ENCODE peak calls at places on chromosome 13, in six cellular contexts. One of them, this sample, is unnamed.

GRCh38 chr13:30153871-30154426 is 153.4 kb downstream of the KATNAL1 start:
- DNase-seq in A549: no peak
- DNase-seq in fibroblast of pulmonary artery: peak
- DNase-seq in choroid plexus epithelial cell: peak
- DNase-seq in ascending aorta: no peak
- DNase-seq in colonic mucosa: no peak
- DNase-seq in this sample: no peak

GRCh38 chr13:99968521-99969367 is 2.8 kb downstream of the ZIC5 start:
- DNase-seq in choroid plexus epithelial cell: peak
- DNase-seq in ascending aorta: peak
- DNase-seq in colonic mucosa: peak
- DNase-seq in A549: peak
- DNase-seq in fibroblast of pulmonary artery: no peak
- DNase-seq in this sample: peak

GRCh38 chr13:31947506-31947905 is 84.1 kb upstream of the FRY start:
- DNase-seq in choroid plexus epithelial cell: no peak
- DNase-seq in ascending aorta: no peak
- DNase-seq in fibroblast of pulmonary artery: no peak
- DNase-seq in colonic mucosa: no peak
- DNase-seq in A549: no peak
- DNase-seq in this sample: peak

GRCh38 chr13:111269508-111269907 is 50.9 kb upstream of the TEX29 start:
- DNase-seq in colonic mucosa: no peak
- DNase-seq in A549: no peak
- DNase-seq in choroid plexus epithelial cell: no peak
- DNase-seq in fibroblast of pulmonary artery: no peak
- DNase-seq in ascending aorta: no peak
- DNase-seq in this sample: no peak

GRCh38 chr13:110485604-110486003 is 75.9 kb downstream of the RAB20 start:
- DNase-seq in fibroblast of pulmonary artery: no peak
- DNase-seq in colonic mucosa: no peak
- DNase-seq in ascending aorta: no peak
- DNase-seq in A549: no peak
- DNase-seq in choroid plexus epithelial cell: peak
- DNase-seq in this sample: no peak

GRCh38 chr13:94674609-94675348 is 37.6 kb downstream of the SOX21 start:
- DNase-seq in colonic mucosa: peak
- DNase-seq in ascending aorta: no peak
- DNase-seq in A549: peak
- DNase-seq in choroid plexus epithelial cell: peak
- DNase-seq in fibroblast of pulmonary artery: peak
- DNase-seq in this sample: peak

GRCh38 chr13:113332615-113333014 is 31.3 kb downstream of the GRTP1 start:
- DNase-seq in ascending aorta: no peak
- DNase-seq in fibroblast of pulmonary artery: no peak
- DNase-seq in colonic mucosa: no peak
- DNase-seq in A549: no peak
- DNase-seq in choroid plexus epithelial cell: no peak
- DNase-seq in this sample: no peak

GRCh38 chr13:102097708-102098107 is 304.1 kb downstream of the FGF14 start:
- DNase-seq in ascending aorta: no peak
- DNase-seq in colonic mucosa: no peak
- DNase-seq in choroid plexus epithelial cell: no peak
- DNase-seq in fibroblast of pulmonary artery: no peak
- DNase-seq in A549: no peak
- DNase-seq in this sample: no peak

GRCh38 chr13:101690871-101691270 is 238.4 kb downstream of the ITGBL1 start:
- DNase-seq in ascending aorta: no peak
- DNase-seq in fibroblast of pulmonary artery: no peak
- DNase-seq in colonic mucosa: no peak
- DNase-seq in choroid plexus epithelial cell: no peak
- DNase-seq in A549: no peak
- DNase-seq in this sample: peak

GRCh38 chr13:45393941-45394570 is 24.1 kb downstream of the SLC25A30 start:
- DNase-seq in A549: peak
- DNase-seq in colonic mucosa: no peak
- DNase-seq in choroid plexus epithelial cell: peak
- DNase-seq in ascending aorta: peak
- DNase-seq in fibroblast of pulmonary artery: peak
- DNase-seq in this sample: peak

GRCh38 chr13:51804295-51805172 is 571 bp upstream of the DHRS12 start:
- DNase-seq in fibroblast of pulmonary artery: no peak
- DNase-seq in ascending aorta: no peak
- DNase-seq in colonic mucosa: peak
- DNase-seq in choroid plexus epithelial cell: no peak
- DNase-seq in A549: no peak
- DNase-seq in this sample: no peak

GRCh38 chr13:19726611-19727010 is 56.1 kb downstream of the PSPC1 start:
- DNase-seq in choroid plexus epithelial cell: peak
- DNase-seq in fibroblast of pulmonary artery: peak
- DNase-seq in ascending aorta: no peak
- DNase-seq in A549: no peak
- DNase-seq in colonic mucosa: no peak
- DNase-seq in this sample: no peak

GRCh38 chr13:112974676-112975075 is 5.7 kb downstream of the MCF2L start:
- DNase-seq in A549: no peak
- DNase-seq in choroid plexus epithelial cell: no peak
- DNase-seq in fibroblast of pulmonary artery: no peak
- DNase-seq in colonic mucosa: no peak
- DNase-seq in ascending aorta: no peak
- DNase-seq in this sample: no peak

GRCh38 chr13:45255253-45255987 is 54.6 kb upstream of the KCTD4 start:
- DNase-seq in fibroblast of pulmonary artery: no peak
- DNase-seq in ascending aorta: no peak
- DNase-seq in colonic mucosa: no peak
- DNase-seq in A549: no peak
- DNase-seq in choroid plexus epithelial cell: no peak
- DNase-seq in this sample: no peak

GRCh38 chr13:111411186-111411858 is 90.9 kb downstream of the TEX29 start:
- DNase-seq in ascending aorta: no peak
- DNase-seq in A549: no peak
- DNase-seq in fibroblast of pulmonary artery: no peak
- DNase-seq in choroid plexus epithelial cell: no peak
- DNase-seq in colonic mucosa: no peak
- DNase-seq in this sample: no peak

GRCh38 chr13:48595330-48596127 is 58.2 kb upstream of the CYSLTR2 start:
- DNase-seq in ascending aorta: no peak
- DNase-seq in fibroblast of pulmonary artery: peak
- DNase-seq in choroid plexus epithelial cell: peak
- DNase-seq in colonic mucosa: peak
- DNase-seq in A549: peak
- DNase-seq in this sample: peak

GRCh38 chr13:85334187-85334586 is 465.0 kb downstream of the SLITRK6 start:
- DNase-seq in ascending aorta: no peak
- DNase-seq in fibroblast of pulmonary artery: no peak
- DNase-seq in A549: no peak
- DNase-seq in choroid plexus epithelial cell: no peak
- DNase-seq in colonic mucosa: no peak
- DNase-seq in this sample: no peak

GRCh38 chr13:32045963-32046785 is 14.6 kb downstream of the FRY start:
- DNase-seq in colonic mucosa: peak
- DNase-seq in ascending aorta: no peak
- DNase-seq in A549: no peak
- DNase-seq in fibroblast of pulmonary artery: peak
- DNase-seq in choroid plexus epithelial cell: peak
- DNase-seq in this sample: no peak

GRCh38 chr13:31236211-31236786 is 36.5 kb downstream of the B3GLCT start:
- DNase-seq in colonic mucosa: no peak
- DNase-seq in ascending aorta: no peak
- DNase-seq in fibroblast of pulmonary artery: peak
- DNase-seq in A549: peak
- DNase-seq in choroid plexus epithelial cell: peak
- DNase-seq in this sample: no peak

GRCh38 chr13:38630780-38631179 is 56.1 kb upstream of the FREM2 start:
- DNase-seq in ascending aorta: no peak
- DNase-seq in fibroblast of pulmonary artery: peak
- DNase-seq in A549: no peak
- DNase-seq in choroid plexus epithelial cell: no peak
- DNase-seq in colonic mucosa: no peak
- DNase-seq in this sample: peak

GRCh38 chr13:47092202-47092601 is 195.3 kb upstream of the HTR2A start:
- DNase-seq in ascending aorta: no peak
- DNase-seq in colonic mucosa: no peak
- DNase-seq in A549: no peak
- DNase-seq in fibroblast of pulmonary artery: no peak
- DNase-seq in choroid plexus epithelial cell: no peak
- DNase-seq in this sample: no peak

GRCh38 chr13:26919311-26919710 is 158.7 kb upstream of the GPR12 start:
- DNase-seq in ascending aorta: no peak
- DNase-seq in colonic mucosa: no peak
- DNase-seq in fibroblast of pulmonary artery: no peak
- DNase-seq in choroid plexus epithelial cell: no peak
- DNase-seq in A549: no peak
- DNase-seq in this sample: peak

GRCh38 chr13:25980255-25980654 is 71.6 kb downstream of the SHISA2 start:
- DNase-seq in ascending aorta: no peak
- DNase-seq in A549: peak
- DNase-seq in fibroblast of pulmonary artery: peak
- DNase-seq in colonic mucosa: no peak
- DNase-seq in choroid plexus epithelial cell: peak
- DNase-seq in this sample: no peak

GRCh38 chr13:84037937-84038464 is 155.7 kb upstream of the SLITRK1 start:
- DNase-seq in A549: no peak
- DNase-seq in ascending aorta: no peak
- DNase-seq in fibroblast of pulmonary artery: no peak
- DNase-seq in choroid plexus epithelial cell: no peak
- DNase-seq in colonic mucosa: no peak
- DNase-seq in this sample: no peak

GRCh38 chr13:30334663-30335386 is 27.5 kb upstream of the KATNAL1 start:
- DNase-seq in choroid plexus epithelial cell: no peak
- DNase-seq in fibroblast of pulmonary artery: peak
- DNase-seq in ascending aorta: no peak
- DNase-seq in colonic mucosa: peak
- DNase-seq in A549: peak
- DNase-seq in this sample: no peak

GRCh38 chr13:113196970-113197737 is 11.3 kb downstream of the PCID2 start:
- DNase-seq in colonic mucosa: no peak
- DNase-seq in choroid plexus epithelial cell: no peak
- DNase-seq in fibroblast of pulmonary artery: no peak
- DNase-seq in ascending aorta: no peak
- DNase-seq in A549: no peak
- DNase-seq in this sample: no peak

GRCh38 chr13:113639661-113640262 is 18.2 kb downstream of the ATP4B start:
- DNase-seq in colonic mucosa: no peak
- DNase-seq in fibroblast of pulmonary artery: no peak
- DNase-seq in choroid plexus epithelial cell: no peak
- DNase-seq in A549: no peak
- DNase-seq in ascending aorta: peak
- DNase-seq in this sample: no peak

GRCh38 chr13:51959773-51960172 is 51.5 kb downstream of the ATP7B start:
- DNase-seq in fibroblast of pulmonary artery: no peak
- DNase-seq in ascending aorta: no peak
- DNase-seq in choroid plexus epithelial cell: no peak
- DNase-seq in A549: no peak
- DNase-seq in colonic mucosa: peak
- DNase-seq in this sample: no peak

GRCh38 chr13:45847554-45848224 is 3.9 kb downstream of the SIAH3 start:
- DNase-seq in colonic mucosa: no peak
- DNase-seq in choroid plexus epithelial cell: peak
- DNase-seq in ascending aorta: no peak
- DNase-seq in fibroblast of pulmonary artery: peak
- DNase-seq in A549: no peak
- DNase-seq in this sample: no peak

GRCh38 chr13:50685491-50685890 is 158.0 kb downstream of the DLEU7 start:
- DNase-seq in fibroblast of pulmonary artery: peak
- DNase-seq in A549: no peak
- DNase-seq in colonic mucosa: peak
- DNase-seq in choroid plexus epithelial cell: peak
- DNase-seq in ascending aorta: peak
- DNase-seq in this sample: peak
- H3K4me3 ChIP-seq in fibroblast of pulmonary artery: no peak
- H3K4me3 ChIP-seq in A549: no peak
- H3K4me3 ChIP-seq in colonic mucosa: no peak
- H3K4me3 ChIP-seq in choroid plexus epithelial cell: no peak
- H3K4me3 ChIP-seq in ascending aorta: no peak
- H3K4me3 ChIP-seq in this sample: no peak

DNA sequence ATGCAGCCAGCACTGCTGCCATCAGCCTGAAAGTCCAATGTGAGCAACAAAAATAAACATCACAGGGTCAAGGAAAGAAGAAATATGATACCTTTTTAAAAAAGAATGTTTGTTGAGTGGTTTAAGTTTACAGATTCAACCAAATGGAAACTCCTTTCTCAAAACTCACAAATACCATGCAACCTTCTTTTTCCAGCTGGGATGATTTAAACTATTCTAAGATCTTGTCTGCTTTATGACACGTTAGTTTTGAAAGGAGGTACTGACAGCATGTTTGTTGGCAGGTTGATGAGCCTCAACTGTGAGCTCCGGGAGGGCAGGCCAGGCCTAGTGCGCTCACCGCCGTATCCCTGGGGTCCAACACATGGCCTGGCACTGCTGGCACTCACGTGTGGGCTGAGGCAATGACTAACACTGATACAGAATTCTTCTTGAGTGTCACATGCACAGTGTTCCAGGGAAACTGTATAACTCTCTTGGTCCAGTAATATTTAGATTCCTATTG is 46.7 kb downstream of the LATS2 start:
- DNase-seq in A549: peak
- DNase-seq in ascending aorta: no peak
- DNase-seq in colonic mucosa: no peak
- DNase-seq in fibroblast of pulmonary artery: peak
- DNase-seq in choroid plexus epithelial cell: peak
- DNase-seq in this sample: peak
- H3K4me3 ChIP-seq in A549: no peak
- H3K4me3 ChIP-seq in ascending aorta: no peak
- H3K4me3 ChIP-seq in colonic mucosa: no peak
- H3K4me3 ChIP-seq in fibroblast of pulmonary artery: no peak
- H3K4me3 ChIP-seq in choroid plexus epithelial cell: no peak
- H3K4me3 ChIP-seq in this sample: no peak

GRCh38 chr13:76879876-76880270 is 6.3 kb downstream of the KCTD12 start:
- DNase-seq in choroid plexus epithelial cell: no peak
- DNase-seq in colonic mucosa: no peak
- DNase-seq in fibroblast of pulmonary artery: no peak
- DNase-seq in ascending aorta: no peak
- DNase-seq in A549: no peak
- DNase-seq in this sample: no peak
- H3K4me3 ChIP-seq in choroid plexus epithelial cell: no peak
- H3K4me3 ChIP-seq in colonic mucosa: no peak
- H3K4me3 ChIP-seq in fibroblast of pulmonary artery: no peak
- H3K4me3 ChIP-seq in ascending aorta: peak
- H3K4me3 ChIP-seq in A549: no peak
- H3K4me3 ChIP-seq in this sample: peak

DNA sequence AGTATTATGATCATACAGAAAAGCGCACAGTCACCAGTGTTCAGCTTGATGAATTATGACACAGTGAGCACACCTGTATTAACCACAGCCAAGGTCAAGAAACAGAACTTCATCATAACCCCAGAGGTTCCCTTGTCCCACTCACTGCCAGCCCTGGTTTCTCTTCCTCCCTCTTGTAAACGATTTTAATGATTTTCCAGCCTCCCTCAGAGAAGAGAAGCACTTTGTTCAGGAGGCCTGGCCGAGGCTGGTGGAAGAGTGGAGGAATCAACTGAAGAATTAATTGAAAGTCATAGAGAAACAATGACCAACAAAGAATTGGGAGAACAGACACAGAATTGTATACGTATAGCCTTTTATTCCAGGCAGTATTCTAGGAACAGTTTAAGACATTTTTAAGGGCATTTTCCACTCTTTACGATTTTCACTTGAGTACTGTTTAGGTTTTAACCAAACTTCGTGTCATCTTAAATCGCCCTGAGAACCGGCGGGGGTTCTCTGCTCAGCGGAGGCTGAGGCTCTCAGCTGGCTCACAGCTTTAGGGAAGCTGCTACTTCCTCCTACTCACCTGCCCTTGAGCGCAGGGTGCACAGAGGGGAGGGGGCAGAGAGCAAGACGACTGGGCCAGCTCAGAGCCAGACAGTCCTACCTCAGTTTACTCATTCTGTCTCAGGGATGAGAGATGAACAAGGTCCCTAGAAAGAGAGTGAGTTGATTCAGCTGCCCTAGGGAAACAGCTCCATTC is 108.6 kb downstream of the AKAP11 start:
- DNase-seq in choroid plexus epithelial cell: no peak
- DNase-seq in colonic mucosa: no peak
- DNase-seq in fibroblast of pulmonary artery: no peak
- DNase-seq in A549: no peak
- DNase-seq in ascending aorta: no peak
- DNase-seq in this sample: no peak
- H3K4me3 ChIP-seq in choroid plexus epithelial cell: no peak
- H3K4me3 ChIP-seq in colonic mucosa: no peak
- H3K4me3 ChIP-seq in fibroblast of pulmonary artery: no peak
- H3K4me3 ChIP-seq in A549: no peak
- H3K4me3 ChIP-seq in ascending aorta: no peak
- H3K4me3 ChIP-seq in this sample: no peak

This sample was measured in MG63.